ENCODE peak calls at places on chromosome 6, in six cellular contexts. G is left lung; T is tibial nerve; X is NCI-H460; R is colonic mucosa; J is stimulated activated CD4-positive, alpha-beta T cell treated with anti-CD3 and anti-CD28 coated beads, Interleukin-4, amount 100 ng/mL, for 24 hours. K is an unnamed sample.

GRCh38 chr6:118869350-118869749 is 24.6 kb upstream of the ASF1A start:
- DNase-seq in G (no peak), T (no peak), X (no peak), R (no peak), J (no peak), K (no peak)

GRCh38 chr6:87806635-87807034 is 104.6 kb upstream of the AKIRIN2 start:
- DNase-seq in G (no peak), T (peak), X (no peak), R (peak), J (no peak), K (no peak)

GRCh38 chr6:134217110-134217509 is 100.8 kb downstream of the SGK1 start:
- DNase-seq in G (no peak), T (no peak), X (no peak), R (no peak), J (no peak), K (no peak)

GRCh38 chr6:153131037-153131981 is at the start of gene RGS17:
- DNase-seq in G (peak), T (peak), X (peak), R (peak), J (peak), K (peak)

GRCh38 chr6:1527098-1527497 is 82.6 kb upstream of the FOXC1 start:
- DNase-seq in G (peak), T (peak), X (no peak), R (peak), J (peak), K (peak)

GRCh38 chr6:152636675-152637421 is at the start of gene SYNE1:
- DNase-seq in G (peak), T (no peak), X (no peak), R (no peak), J (no peak), K (no peak)

GRCh38 chr6:30615219-30615957 is 1.7 kb downstream of the PPP1R10 start:
- DNase-seq in G (peak), T (no peak), X (peak), R (peak), J (peak), K (peak)

GRCh38 chr6:57243954-57244353 is 21.8 kb upstream of the RAB23 start:
- DNase-seq in G (no peak), T (no peak), X (no peak), R (no peak), J (no peak), K (no peak)

GRCh38 chr6:70843328-70843918 is 113.4 kb downstream of the B3GAT2 start:
- DNase-seq in G (no peak), T (no peak), X (no peak), R (no peak), J (no peak), K (no peak)

GRCh38 chr6:89675949-89676753 is 37.6 kb upstream of the LYRM2 start:
- DNase-seq in G (no peak), T (no peak), X (no peak), R (no peak), J (no peak), K (no peak)

GRCh38 chr6:145453376-145453775 is 281.9 kb downstream of the EPM2A start:
- DNase-seq in G (no peak), T (no peak), X (no peak), R (no peak), J (no peak), K (no peak)

GRCh38 chr6:24646771-24647170 is 780 bp upstream of the KIAA0319 start:
- DNase-seq in G (no peak), T (no peak), X (no peak), R (no peak), J (no peak), K (peak)

GRCh38 chr6:85756982-85757381 is 114.3 kb upstream of the SYNCRIP start:
- DNase-seq in G (no peak), T (no peak), X (no peak), R (no peak), J (no peak), K (no peak)